ENCODE peak calls at places on chromosome 1, in nine cellular contexts. W is left ventricle myocardium inferior, K is fibroblast of lung, Z is astrocyte of the spinal cord, N is lung, H is left lung, Q is A549, G is GM20000, L is suprapubic skin. T is an unnamed sample.

GRCh38 chr1:110477445-110477957 is 26.6 kb downstream of the PROK1 start:
- DNase-seq in N (no peak), Q (peak), W (no peak), G (no peak), H (no peak), K (no peak), Z (no peak), L (no peak), T (no peak)

GRCh38 chr1:33670567-33670966 is 193.3 kb upstream of the HMGB4 start:
- DNase-seq in N (no peak), W (no peak), H (no peak), Z (no peak), L (no peak), Q (no peak), G (no peak), K (no peak), T (no peak)

GRCh38 chr1:206469933-206470691 is at the start of gene IKBKE:
- DNase-seq in W (no peak), Q (peak), H (peak), K (peak), Z (peak), N (peak), L (no peak), G (peak), T (no peak)

GRCh38 chr1:160437432-160438319 is 37.3 kb downstream of the VANGL2 start:
- DNase-seq in G (no peak), W (no peak), Z (no peak), H (no peak), K (no peak), L (no peak), N (no peak), Q (no peak), T (no peak)

GRCh38 chr1:25208127-25208526 is 24.2 kb downstream of the SYF2 start:
- DNase-seq in K (no peak), L (no peak), Q (no peak), Z (no peak), H (no peak), W (no peak), G (no peak), N (no peak), T (no peak)

GRCh38 chr1:156912861-156913808 is 7.3 kb upstream of the LRRC71 start:
- DNase-seq in G (no peak), Q (no peak), N (peak), K (no peak), Z (no peak), H (peak), L (no peak), W (no peak), T (no peak)

GRCh38 chr1:192657760-192658159 is 21.8 kb downstream of the RGS13 start:
- DNase-seq in N (no peak), W (no peak), H (no peak), L (no peak), K (no peak), G (no peak), Q (no peak), Z (no peak), T (no peak)

GRCh38 chr1:31549807-31550620 is 26.3 kb upstream of the TINAGL1 start:
- DNase-seq in G (peak), L (no peak), Z (no peak), N (no peak), W (no peak), H (no peak), K (no peak), Q (no peak), T (no peak)

GRCh38 chr1:227917081-227917950 is 30.4 kb downstream of the WNT9A start:
- DNase-seq in L (no peak), G (no peak), W (no peak), N (no peak), Q (no peak), H (no peak), K (no peak), Z (no peak), T (no peak)

GRCh38 chr1:179230721-179231120 is 1.2 kb upstream of the ABL2 start:
- DNase-seq in W (no peak), N (no peak), Q (no peak), G (no peak), L (no peak), H (no peak), K (no peak), Z (no peak), T (no peak)

GRCh38 chr1:43577647-43578542 is 47.2 kb downstream of the PTPRF start:
- DNase-seq in H (no peak), G (no peak), Z (no peak), Q (no peak), L (no peak), N (no peak), W (no peak), K (no peak), T (no peak)

GRCh38 chr1:187326554-187326953 is 497.8 kb downstream of the PLA2G4A start:
- DNase-seq in N (no peak), G (no peak), Z (no peak), L (no peak), W (no peak), H (no peak), K (no peak), Q (no peak), T (no peak)

GRCh38 chr1:204074274-204075115 is 1.6 kb downstream of the SOX13 start:
- DNase-seq in H (peak), Q (peak), G (no peak), K (peak), Z (peak), N (peak), L (no peak), W (peak), T (peak)

GRCh38 chr1:113008365-113008714 is 52.3 kb upstream of the SLC16A1 start:
- DNase-seq in W (no peak), Z (no peak), K (no peak), Q (no peak), L (no peak), H (no peak), G (no peak), N (no peak), T (no peak)

GRCh38 chr1:242225770-242226573 is 227.1 kb upstream of the MAP1LC3C start:
- DNase-seq in L (no peak), N (no peak), Z (peak), H (no peak), K (peak), Q (peak), G (no peak), W (no peak), T (no peak)

GRCh38 chr1:235018161-235018560 is 110.5 kb downstream of the TOMM20 start:
- DNase-seq in K (peak), Q (peak), Z (peak), N (no peak), G (no peak), L (no peak), W (no peak), H (peak), T (no peak)

GRCh38 chr1:19799233-19799876 is 361 bp downstream of the TMCO4 start:
- DNase-seq in H (peak), Z (peak), K (peak), Q (peak), N (peak), L (no peak), G (no peak), W (peak), T (peak)

GRCh38 chr1:91020486-91020885 is 1.3 kb downstream of the ZNF644 start:
- DNase-seq in G (no peak), N (no peak), W (no peak), L (no peak), Q (no peak), H (no peak), K (no peak), Z (no peak), T (no peak)

GRCh38 chr1:91015794-91016550 is 5.9 kb downstream of the ZNF644 start:
- DNase-seq in Z (peak), W (no peak), N (no peak), K (peak), G (no peak), Q (no peak), L (no peak), H (no peak), T (no peak)

GRCh38 chr1:91020967-91021685 is 709 bp downstream of the ZNF644 start:
- DNase-seq in L (peak), H (peak), Q (peak), K (peak), W (peak), N (peak), Z (peak), G (peak), T (peak)

GRCh38 chr1:91015358-91015780 is 6.5 kb downstream of the ZNF644 start:
- DNase-seq in Z (no peak), K (no peak), N (no peak), W (no peak), Q (no peak), L (no peak), H (no peak), G (no peak), T (no peak)

GRCh38 chr1:91018006-91018405 is 3.8 kb downstream of the ZNF644 start:
- DNase-seq in G (peak), K (no peak), N (no peak), Q (no peak), Z (no peak), H (no peak), L (no peak), W (no peak), T (no peak)
- TF ChIP-seq CTCF in G (peak), K (peak), N (no peak), Q (peak), Z (peak), H (no peak), L (peak), W (peak), T (peak)

DNA sequence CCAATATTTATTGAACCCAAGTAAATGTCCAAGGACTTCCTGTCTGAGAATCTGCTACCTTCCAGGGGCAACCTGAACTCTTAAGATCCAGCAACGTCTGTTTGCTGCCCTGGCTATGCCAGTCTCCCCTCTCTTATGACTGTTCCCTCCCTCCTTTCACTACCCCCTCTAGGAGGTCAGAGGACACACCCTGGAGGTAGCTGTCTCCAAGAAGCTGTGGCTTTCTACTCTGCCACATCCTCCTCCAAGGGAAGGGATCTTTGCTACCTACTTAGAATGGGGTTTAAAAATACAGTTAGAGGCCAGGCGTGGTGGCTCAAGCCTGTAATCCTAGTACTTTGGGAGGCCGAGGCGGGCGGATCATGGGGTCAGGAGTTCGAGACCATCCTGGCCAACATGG is 3.6 kb upstream of the SMPDL3B start:
- DNase-seq in N (no peak), K (no peak), Z (no peak), Q (no peak), G (no peak), W (no peak), H (no peak), L (no peak), T (no peak)
- TF ChIP-seq CTCF in N (no peak), K (no peak), Z (no peak), Q (no peak), G (no peak), W (no peak), H (no peak), L (no peak), T (no peak)

DNA sequence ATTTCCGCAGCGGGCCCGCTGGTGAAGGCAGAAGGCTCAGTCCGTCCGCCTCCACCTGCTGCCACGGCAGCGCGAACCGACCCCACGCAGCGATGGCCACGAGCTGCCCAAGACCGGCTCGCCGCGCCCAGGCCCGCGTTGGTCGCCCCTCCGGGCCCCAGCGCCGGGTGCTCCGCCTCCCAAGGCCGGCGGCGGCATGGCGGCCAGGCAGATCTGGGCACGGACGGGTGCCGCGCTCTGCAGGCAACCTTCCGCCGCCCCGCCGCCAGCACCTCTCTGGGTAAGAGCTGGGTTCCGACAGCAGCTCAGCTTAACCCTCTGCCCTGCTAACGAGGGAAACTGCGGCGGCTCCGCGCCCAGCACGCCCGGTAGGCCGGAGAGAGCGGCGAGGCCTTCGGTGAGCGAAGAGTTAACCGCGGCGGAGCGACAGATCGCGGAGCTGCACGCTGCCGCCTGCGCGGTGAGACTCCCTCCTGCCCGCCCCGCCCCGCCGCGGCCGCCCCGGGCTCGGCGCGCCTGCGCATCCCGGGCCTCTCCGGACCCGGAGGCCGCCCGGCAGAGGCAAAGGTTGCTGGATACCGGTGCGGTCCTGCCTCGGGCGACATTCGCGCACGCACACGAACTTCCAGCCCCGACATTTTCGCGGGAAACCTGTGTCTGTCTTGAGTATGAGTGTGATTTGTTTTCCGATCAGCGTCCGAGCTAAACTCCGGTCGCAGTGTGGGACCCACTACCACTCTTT is at the start of gene C1orf53:
- DNase-seq in W (peak), Z (peak), Q (peak), H (peak), K (peak), L (peak), N (peak), G (peak), T (peak)
- TF ChIP-seq CTCF in W (no peak), Z (no peak), Q (no peak), H (peak), K (no peak), L (no peak), N (no peak), G (no peak), T (no peak)

GRCh38 chr1:236868625-236869467 is 73.8 kb downstream of the MTR start:
- DNase-seq in Z (peak), Q (peak), W (no peak), G (peak), H (peak), K (peak), L (no peak), N (no peak), T (peak)
- TF ChIP-seq CTCF in Z (peak), Q (peak), W (peak), G (peak), H (peak), K (peak), L (peak), N (peak), T (peak)